ENCODE peak calls at places on chromosome 16, in five cellular contexts. J is lung, Z is fibroblast of lung, O is heart left ventricle, U is fibroblast of the aortic adventitia. K is an unnamed sample.
A peak's percentile ranks its signal among the peaks of the same experiment; 100 is the strongest.

GRCh38 chr16:28572659-28573510 is 19.2 kb downstream of the SGF29 start:
- DNase-seq in J (no peak), Z (peak; percentile 11), O (peak; percentile 72), U (peak; percentile 4), K (no peak)

GRCh38 chr16:77822656-77823055 is 34.3 kb downstream of the VAT1L start:
- DNase-seq in J (no peak), Z (no peak), O (no peak), U (no peak), K (no peak)

GRCh38 chr16:3825103-3825502 is 55.4 kb downstream of the CREBBP start:
- DNase-seq in J (no peak), Z (peak; percentile 79), O (no peak), U (peak; percentile 49), K (no peak)

GRCh38 chr16:17301593-17302135 is 169.1 kb downstream of the XYLT1 start:
- DNase-seq in J (no peak), Z (no peak), O (no peak), U (no peak), K (no peak)

GRCh38 chr16:48498761-48499600 is 111.0 kb downstream of the N4BP1 start:
- DNase-seq in J (peak; percentile 47), Z (peak; percentile 66), O (no peak), U (peak; percentile 93), K (peak; percentile 80)

GRCh38 chr16:23362460-23363317 is 60.6 kb downstream of the SCNN1B start:
- DNase-seq in J (peak; percentile 89), Z (no peak), O (no peak), U (no peak), K (peak; percentile 45)

GRCh38 chr16:87457051-87457611 is 35.7 kb downstream of the ZCCHC14 start:
- DNase-seq in J (no peak), Z (peak; percentile 78), O (no peak), U (peak; percentile 69), K (no peak)

GRCh38 chr16:4052801-4053662 is 63.2 kb downstream of the ADCY9 start:
- DNase-seq in J (peak; percentile 80), Z (peak; percentile 56), O (peak; percentile 85), U (peak; percentile 24), K (peak; percentile 81)

GRCh38 chr16:2288701-2289100 is 20.8 kb upstream of the RNPS1 start:
- DNase-seq in J (no peak), Z (no peak), O (no peak), U (no peak), K (no peak)

GRCh38 chr16:29290631-29291247 is 115.8 kb downstream of the NPIPB11 start:
- DNase-seq in J (peak; percentile 98), Z (peak; percentile 89), O (peak; percentile 99), U (peak; percentile 76), K (peak; percentile 98)

GRCh38 chr16:378821-379182 is 3.0 kb downstream of the PGAP6 start:
- DNase-seq in J (no peak), Z (no peak), O (no peak), U (no peak), K (no peak)

GRCh38 chr16:1466968-1467521 is 7.8 kb downstream of the CLCN7 start:
- DNase-seq in J (no peak), Z (no peak), O (no peak), U (no peak), K (no peak)

DNA sequence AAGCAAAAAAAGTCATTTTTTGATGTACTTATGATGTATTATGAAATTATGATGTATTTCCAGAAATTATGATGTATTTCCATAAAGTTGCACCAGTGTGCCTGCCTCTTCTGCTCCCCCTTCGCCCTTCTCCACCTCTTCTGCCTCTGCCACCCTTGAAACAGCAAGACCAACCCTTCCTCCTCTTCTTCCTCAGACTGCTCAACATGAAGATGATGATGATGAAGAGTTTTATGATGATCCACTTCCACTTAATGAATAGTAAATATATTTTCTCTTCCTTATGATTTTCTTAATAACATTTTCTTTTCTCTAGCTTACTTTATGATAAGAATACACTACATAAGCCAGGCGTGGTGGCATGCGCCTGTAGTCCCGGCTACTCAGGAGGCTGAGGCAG is 7.4 kb upstream of the ZNF785 start:
- DNase-seq in J (no peak), Z (no peak), O (no peak), U (no peak), K (no peak)
- TF ChIP-seq CTCF in J (no peak), Z (no peak), O (no peak), U (no peak), K (no peak)

DNA sequence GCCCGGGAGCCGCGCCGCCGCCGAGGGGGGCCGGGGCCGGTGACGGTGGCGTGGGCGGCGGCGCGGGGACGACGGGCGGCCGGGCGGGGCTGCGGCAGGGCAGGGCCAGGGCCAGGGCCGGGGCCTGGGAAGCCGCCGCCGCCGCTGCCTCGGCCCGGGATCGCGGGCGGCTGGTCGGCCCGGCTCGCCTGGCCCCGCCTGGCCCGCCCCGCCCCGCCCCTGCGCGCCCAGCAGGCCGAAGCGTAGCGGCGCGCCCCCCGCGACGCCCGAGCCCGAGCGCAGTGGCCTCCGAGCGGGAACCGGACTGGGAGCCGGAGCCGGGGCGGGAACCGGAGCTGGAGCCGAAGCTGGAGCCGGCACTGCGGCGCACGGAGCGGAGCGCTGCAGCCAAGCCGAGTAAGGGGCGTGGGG is at the start of gene BEAN1:
- DNase-seq in J (no peak), Z (peak; percentile 31), O (no peak), U (no peak), K (peak; percentile 75)
- H3K4me3 ChIP-seq in J (peak within 1 kb of the TSS; percentile 10), Z (no peak within 1 kb of the TSS), O (peak within 1 kb of the TSS; percentile 35), U (peak within 1 kb of the TSS; percentile 49), K (peak within 1 kb of the TSS; percentile 4)

GRCh38 chr16:74892574-74893461 is 92.1 kb downstream of the WDR59 start:
- DNase-seq in J (no peak), Z (no peak), O (no peak), U (no peak), K (no peak)
- TF ChIP-seq CTCF in J (no peak), Z (no peak), O (no peak), U (no peak), K (no peak)

GRCh38 chr16:84652565-84652964 is 4.3 kb downstream of the KLHL36 start:
- DNase-seq in J (no peak), Z (no peak), O (no peak), U (no peak), K (no peak)
- H3K4me3 ChIP-seq in J (no peak overlapping the region), Z (no peak overlapping the region), O (no peak overlapping the region), U (no peak overlapping the region), K (no peak overlapping the region)

GRCh38 chr16:35431829-35432663 is 1972.6 kb downstream of the TP53TG3F start:
- DNase-seq in J (no peak), Z (no peak), O (no peak), U (no peak), K (no peak)
- TF ChIP-seq CTCF in J (no peak), Z (peak; percentile 34), O (peak; percentile 46), U (peak; percentile 32), K (no peak)

DNA sequence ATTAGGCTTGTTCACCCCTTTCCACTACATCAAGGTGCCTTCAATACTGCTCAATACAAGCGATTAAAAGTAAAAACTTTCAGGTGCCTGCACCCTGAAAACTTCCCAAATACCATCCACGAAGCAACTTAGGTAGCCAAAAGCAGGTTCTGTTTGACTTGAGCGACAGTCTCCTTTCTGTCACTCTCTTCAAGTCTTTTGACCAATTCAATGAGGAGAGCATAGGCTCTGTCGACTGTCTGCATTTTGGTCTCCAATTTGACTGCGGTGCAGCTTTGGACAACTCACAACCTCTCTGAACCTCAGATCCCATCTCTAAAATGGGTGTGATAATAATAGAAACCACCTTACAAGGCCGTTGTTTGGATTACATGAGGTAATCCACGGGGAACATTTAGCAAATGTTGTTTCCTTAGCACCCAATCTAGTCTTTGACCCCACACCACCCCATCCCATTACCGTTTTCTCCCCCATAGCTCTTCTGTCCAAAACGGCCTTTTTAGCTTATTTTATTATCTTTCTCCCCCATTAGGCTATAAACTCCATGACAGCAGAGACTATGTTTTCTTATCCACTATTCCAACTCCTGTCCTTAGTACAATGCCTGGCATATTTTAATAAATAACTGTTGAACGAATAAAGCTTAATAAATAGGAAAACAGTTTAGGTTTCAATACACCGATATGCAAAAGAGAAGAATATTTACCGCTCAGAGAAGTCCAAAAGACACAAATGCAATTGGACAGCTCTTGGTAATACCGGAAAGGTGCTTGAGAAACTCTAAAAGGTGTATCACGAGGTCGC is 999 bp downstream of the MARF1 start:
- DNase-seq in J (no peak), Z (no peak), O (no peak), U (no peak), K (no peak)
- H3K4me3 ChIP-seq in J (peak overlapping the region; percentile 97), Z (peak overlapping the region; percentile 98), O (peak overlapping the region; percentile 77), U (peak overlapping the region; percentile 96), K (peak overlapping the region; percentile 76)

K was measured in lower leg skin.